ENCODE peak calls at places on chromosome 13, in seven cellular contexts. H is brain microvascular endothelial cell; T is mesendoderm; C is heart left ventricle; K is CD4-positive, CD25-positive, alpha-beta regulatory T cell; Z is CD8-positive, alpha-beta T cell; U is upper lobe of left lung. R is an unnamed sample.

GRCh38 chr13:28173793-28174192 is 35.4 kb downstream of the PAN3 start:
- DNase-seq in C (no peak), T (no peak), U (no peak), Z (no peak), K (no peak), H (no peak), R (no peak)

GRCh38 chr13:104594801-104595200 is 1528.6 kb upstream of the SLC10A2 start:
- DNase-seq in Z (no peak), T (no peak), C (no peak), U (no peak), H (no peak), K (no peak), R (no peak)

GRCh38 chr13:84243340-84243739 is 361.1 kb upstream of the SLITRK1 start:
- DNase-seq in Z (no peak), C (no peak), U (no peak), K (no peak), H (no peak), T (no peak), R (no peak)

GRCh38 chr13:39148513-39148961 is 110.3 kb downstream of the NHLRC3 start:
- DNase-seq in H (peak; percentile 0), Z (no peak), C (no peak), K (no peak), T (peak; percentile 92), U (no peak), R (no peak)

GRCh38 chr13:40583738-40584137 is 82.7 kb downstream of the FOXO1 start:
- DNase-seq in H (no peak), C (no peak), T (no peak), K (no peak), Z (no peak), U (no peak), R (no peak)

GRCh38 chr13:46717275-46717674 is 79.7 kb downstream of the ESD start:
- DNase-seq in K (no peak), T (no peak), C (no peak), U (no peak), H (no peak), Z (no peak), R (no peak)

GRCh38 chr13:88051746-88052482 is 380.7 kb downstream of the SLITRK5 start:
- DNase-seq in U (peak; percentile 42), Z (no peak), C (peak; percentile 7), T (no peak), K (no peak), H (no peak), R (no peak)

GRCh38 chr13:41454170-41454569 is 3.2 kb upstream of the RGCC start:
- DNase-seq in U (no peak), K (no peak), T (no peak), Z (no peak), H (no peak), C (no peak), R (no peak)

GRCh38 chr13:30819136-30819875 is 84.0 kb downstream of the ALOX5AP start:
- DNase-seq in Z (no peak), C (no peak), H (no peak), K (no peak), U (no peak), T (no peak), R (no peak)

GRCh38 chr13:43196171-43196611 is 172.8 kb downstream of the DNAJC15 start:
- DNase-seq in H (no peak), T (no peak), C (peak; percentile 73), Z (no peak), K (no peak), U (no peak), R (no peak)

DNA sequence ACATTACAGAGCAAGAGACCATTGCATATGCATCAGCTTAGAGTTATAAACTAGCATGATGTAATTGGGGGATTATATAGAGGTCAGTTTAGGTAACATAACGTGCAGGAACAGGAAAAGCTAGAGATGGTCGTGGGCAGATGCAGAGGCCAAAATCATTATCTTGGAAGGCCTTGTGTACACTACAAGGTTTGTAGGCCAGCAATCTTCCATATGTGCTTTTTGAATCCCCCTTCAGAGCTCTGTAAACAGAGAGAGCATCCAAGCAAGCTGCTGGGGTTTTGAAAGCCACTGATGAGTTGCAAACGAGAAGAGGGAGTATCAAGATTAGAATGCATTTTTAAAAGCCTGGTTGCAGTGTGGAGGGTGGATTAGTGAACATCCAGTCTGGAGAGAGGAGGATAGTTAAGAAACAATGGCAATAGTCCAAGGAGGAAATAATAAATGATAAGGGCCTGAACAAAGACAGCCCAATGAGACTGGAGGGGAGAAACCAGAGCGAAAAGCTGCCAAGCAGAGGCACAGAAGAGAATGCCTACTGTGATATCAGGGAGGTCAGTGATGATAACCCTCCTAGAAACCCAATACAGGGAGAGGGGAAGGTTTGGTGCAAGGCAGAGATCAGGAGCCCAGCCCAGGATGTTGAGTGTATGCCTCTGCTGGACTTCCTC is 109.6 kb downstream of the ZAR1L start:
- DNase-seq in T (peak; percentile 18), H (no peak), C (no peak), U (no peak), Z (no peak), K (no peak), R (no peak)
- H3K27ac ChIP-seq in T (no peak overlapping the region), H (no peak overlapping the region), C (no peak overlapping the region), U (no peak overlapping the region), Z (no peak overlapping the region), K (no peak overlapping the region), R (no peak overlapping the region)

GRCh38 chr13:76874466-76874865 is 11.7 kb downstream of the KCTD12 start:
- DNase-seq in T (no peak), C (no peak), Z (no peak), K (no peak), H (no peak), U (no peak), R (no peak)
- H3K27ac ChIP-seq in T (no peak overlapping the region), C (peak overlapping the region; percentile 18), Z (no peak overlapping the region), K (no peak overlapping the region), H (no peak overlapping the region), U (no peak overlapping the region), R (no peak overlapping the region)

GRCh38 chr13:112708560-112709240 is 18.9 kb downstream of the ATP11A start:
- DNase-seq in C (no peak), T (no peak), U (peak; percentile 23), H (no peak), K (no peak), Z (no peak), R (no peak)

GRCh38 chr13:112710855-112711527 is 21.2 kb downstream of the ATP11A start:
- DNase-seq in H (no peak), Z (no peak), K (no peak), U (peak; percentile 20), T (no peak), C (peak; percentile 79), R (no peak)

GRCh38 chr13:112711528-112712265 is 21.9 kb downstream of the ATP11A start:
- DNase-seq in C (peak; percentile 89), K (no peak), Z (no peak), U (peak; percentile 93), T (peak; percentile 100), H (peak; percentile 88), R (no peak)

GRCh38 chr13:112712451-112712881 is 22.6 kb downstream of the ATP11A start:
- DNase-seq in U (no peak), T (no peak), C (peak; percentile 25), Z (no peak), H (no peak), K (no peak), R (no peak)

DNA sequence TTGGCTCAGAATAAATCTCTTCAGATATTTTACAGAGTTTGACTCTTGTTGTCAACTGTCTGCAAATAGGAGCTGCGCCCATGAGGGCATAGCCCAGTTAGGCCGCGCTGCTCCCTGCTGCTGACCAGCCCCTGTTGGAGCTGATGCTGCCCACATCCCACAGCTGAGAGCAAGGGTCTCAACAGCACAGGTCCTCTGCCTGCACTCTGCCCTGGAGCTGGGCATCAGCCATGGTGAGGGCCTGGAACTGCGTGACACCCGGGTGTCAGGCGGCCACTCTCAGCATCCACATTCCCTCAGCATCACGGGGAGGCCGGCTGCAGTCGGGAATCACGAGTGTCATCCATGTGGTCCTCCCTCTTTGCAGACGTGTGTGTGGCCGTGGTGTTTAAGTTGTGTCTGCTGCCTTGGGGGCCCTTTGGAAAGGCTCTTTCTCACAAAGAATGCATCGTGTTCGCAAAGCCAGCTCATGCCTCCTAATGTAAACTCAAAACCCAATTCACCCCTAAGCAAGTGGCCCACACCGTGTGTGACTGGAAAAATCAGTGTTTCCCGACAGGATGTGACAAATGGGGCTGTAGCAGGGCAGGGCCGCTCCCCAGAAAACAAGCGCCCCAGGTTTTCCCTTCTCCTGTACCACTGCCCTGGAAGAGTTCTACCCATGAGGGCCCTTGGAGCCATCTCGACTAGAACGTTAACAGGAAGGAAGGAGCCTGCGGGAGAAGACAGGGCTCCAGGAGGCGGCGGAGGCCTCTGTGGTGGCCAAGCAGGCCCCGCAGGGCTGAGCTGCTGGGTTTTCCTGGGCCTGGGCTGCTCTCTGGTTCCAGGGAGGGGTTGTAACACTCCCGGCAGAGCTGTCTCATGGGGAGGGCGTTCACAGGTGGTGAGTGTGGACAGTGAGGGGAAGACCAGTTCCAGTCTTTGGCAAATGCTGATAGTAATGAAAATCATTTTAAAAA is 20.3 kb downstream of the ATP11A start:
- DNase-seq in K (no peak), Z (no peak), T (no peak), C (no peak), U (peak; percentile 29), H (no peak), R (no peak)
- H3K27ac ChIP-seq in K (no peak overlapping the region), Z (no peak overlapping the region), T (peak overlapping the region; percentile 13), C (peak overlapping the region; percentile 73), U (peak overlapping the region; percentile 84), H (no peak overlapping the region), R (no peak overlapping the region)

GRCh38 chr13:23289917-23290357 is 109.2 kb downstream of the SGCG start:
- DNase-seq in K (no peak), H (peak; percentile 92), C (no peak), T (no peak), Z (no peak), U (no peak), R (peak; percentile 22)

GRCh38 chr13:23288995-23289394 is 108.2 kb downstream of the SGCG start:
- DNase-seq in C (no peak), U (no peak), K (no peak), Z (no peak), T (no peak), H (no peak), R (no peak)

GRCh38 chr13:23292596-23292995 is 111.8 kb downstream of the SGCG start:
- DNase-seq in T (no peak), U (no peak), Z (no peak), K (no peak), C (no peak), H (no peak), R (no peak)

GRCh38 chr13:23288564-23288963 is 107.8 kb downstream of the SGCG start:
- DNase-seq in K (no peak), Z (no peak), H (no peak), T (no peak), U (no peak), C (no peak), R (no peak)
- H3K27ac ChIP-seq in K (no peak overlapping the region), Z (no peak overlapping the region), H (no peak overlapping the region), T (no peak overlapping the region), U (no peak overlapping the region), C (no peak overlapping the region), R (no peak overlapping the region)